ENCODE peak calls at places on chromosomes 12 and 14, in nine cellular contexts. U, L, R, S, T, F, H, D and P are unnamed samples.

GRCh38 chr12:57632369-57632897 is 568 bp downstream of the B4GALNT1 start:
- DNase-seq in U (peak; percentile 43), L (peak; percentile 17), R (no peak), S (no peak), T (peak; percentile 38), F (no peak), H (no peak), D (peak; percentile 55), P (peak; percentile 44)

GRCh38 chr14:77037886-77038511 is 9.5 kb upstream of the IRF2BPL start:
- DNase-seq in U (no peak), L (no peak), R (peak; percentile 55), S (no peak), T (no peak), F (no peak), H (peak; percentile 58), D (no peak), P (no peak)

GRCh38 chr12:49792976-49793580 is 35.1 kb downstream of the NCKAP5L start:
- DNase-seq in U (no peak), L (no peak), R (no peak), S (no peak), T (no peak), F (no peak), H (no peak), D (no peak), P (no peak)

GRCh38 chr12:115983226-115983798 is 294.2 kb downstream of the MED13L start:
- DNase-seq in U (peak; percentile 76), L (no peak), R (no peak), S (no peak), T (no peak), F (no peak), H (peak; percentile 9), D (no peak), P (peak; percentile 69)

GRCh38 chr12:11746024-11746771 is 96.7 kb downstream of the ETV6 start:
- DNase-seq in U (peak; percentile 79), L (peak; percentile 32), R (no peak), S (no peak), T (no peak), F (no peak), H (peak; percentile 92), D (no peak), P (no peak)

GRCh38 chr14:32077081-32078029 is at the start of gene ARHGAP5:
- DNase-seq in U (peak; percentile 84), L (no peak), R (peak; percentile 64), S (no peak), T (peak; percentile 56), F (no peak), H (peak; percentile 63), D (peak; percentile 64), P (peak; percentile 83)

GRCh38 chr12:47223848-47224213 is 144.1 kb upstream of the AMIGO2 start:
- DNase-seq in U (no peak), L (no peak), R (no peak), S (no peak), T (no peak), F (no peak), H (peak; percentile 57), D (no peak), P (no peak)

GRCh38 chr12:11968516-11968915 is 102.2 kb upstream of the BCL2L14 start:
- DNase-seq in U (no peak), L (no peak), R (no peak), S (no peak), T (no peak), F (no peak), H (no peak), D (no peak), P (no peak)

GRCh38 chr14:39085933-39086332 is 17.1 kb downstream of the SEC23A start:
- DNase-seq in U (peak; percentile 67), L (peak; percentile 5), R (no peak), S (no peak), T (no peak), F (no peak), H (no peak), D (no peak), P (peak; percentile 56)

GRCh38 chr12:78279567-78279966 is 448.9 kb downstream of the NAV3 start:
- DNase-seq in U (no peak), L (no peak), R (no peak), S (no peak), T (no peak), F (no peak), H (no peak), D (no peak), P (no peak)

GRCh38 chr14:69818760-69819191 is 21.7 kb upstream of the SLC10A1 start:
- DNase-seq in U (peak; percentile 76), L (peak; percentile 50), R (no peak), S (no peak), T (peak; percentile 74), F (peak; percentile 32), H (peak; percentile 83), D (no peak), P (peak; percentile 79)